ENCODE peak calls at places on chromosome 19, in ten cellular contexts. U is fibroblast of pulmonary artery, V is ascending aorta, E is epithelial cell of esophagus, G is AG04450, I is kidney epithelial cell, N is AG10803, F is transverse colon, W is brain microvascular endothelial cell, J is left ventricle myocardium inferior. O is an unnamed sample.

GRCh38 chr19:19782783-19783182 is 38.8 kb downstream of the ZNF506 start:
- DNase-seq in V (no peak), U (no peak), J (no peak), N (no peak), E (no peak), F (no peak), I (no peak), W (no peak), G (no peak), O (no peak)

GRCh38 chr19:3981736-3982681 is 3.3 kb downstream of the EEF2 start:
- DNase-seq in J (no peak), F (no peak), V (no peak), W (no peak), I (no peak), U (no peak), N (no peak), E (no peak), G (no peak), O (no peak)

GRCh38 chr19:12913011-12913561 is 6.0 kb downstream of the SYCE2 start:
- DNase-seq in F (peak), U (peak), I (no peak), E (peak), G (peak), W (no peak), V (peak), N (peak), J (peak), O (no peak)

GRCh38 chr19:15291666-15292065 is 40.7 kb downstream of the BRD4 start:
- DNase-seq in E (peak), N (no peak), I (no peak), G (no peak), F (no peak), V (no peak), U (no peak), J (no peak), W (no peak), O (no peak)

GRCh38 chr19:3618144-3618810 is 8.3 kb downstream of the CACTIN start:
- DNase-seq in W (no peak), G (peak), J (peak), F (peak), I (no peak), N (peak), V (peak), E (peak), U (peak), O (no peak)

GRCh38 chr19:46383846-46384245 is 29.5 kb downstream of the CCDC8 start:
- DNase-seq in E (no peak), V (peak), F (no peak), G (no peak), W (no peak), J (no peak), N (no peak), I (no peak), U (no peak), O (no peak)

GRCh38 chr19:57633832-57634131 is 814 bp downstream of the ZNF211 start:
- DNase-seq in J (no peak), U (no peak), G (no peak), W (no peak), N (no peak), V (no peak), I (no peak), F (no peak), E (no peak), O (no peak)

GRCh38 chr19:55554749-55555152 is 9.4 kb upstream of the SBK3 start:
- DNase-seq in J (no peak), N (no peak), W (no peak), F (no peak), V (no peak), I (no peak), G (no peak), U (no peak), E (no peak), O (no peak)

GRCh38 chr19:22945560-22945959 is 57.4 kb downstream of the ZNF728 start:
- DNase-seq in G (no peak), N (peak), J (no peak), F (no peak), U (peak), W (no peak), E (peak), I (no peak), V (no peak), O (peak)

GRCh38 chr19:339262-339887 is 5.2 kb downstream of the MIER2 start:
- DNase-seq in V (no peak), U (no peak), G (no peak), N (no peak), E (no peak), F (no peak), J (no peak), W (peak), I (no peak), O (no peak)

GRCh38 chr19:7868326-7868670 is 5.9 kb downstream of the PRR36 start:
- DNase-seq in G (no peak), J (no peak), W (no peak), I (no peak), F (no peak), E (peak), U (no peak), N (no peak), V (no peak), O (no peak)

GRCh38 chr19:4577020-4577782 is 17.7 kb upstream of the SEMA6B start:
- DNase-seq in J (no peak), N (peak), W (no peak), E (peak), U (peak), F (no peak), V (no peak), G (no peak), I (no peak), O (no peak)

GRCh38 chr19:50475736-50476223 is 527 bp upstream of the EMC10 start:
- DNase-seq in F (no peak), N (no peak), V (no peak), W (no peak), G (no peak), E (no peak), U (no peak), J (no peak), I (no peak), O (no peak)

GRCh38 chr19:18780081-18780480 is 11.0 kb downstream of the COMP start:
- DNase-seq in J (no peak), F (no peak), N (no peak), E (no peak), G (no peak), I (no peak), W (no peak), U (no peak), V (no peak), O (no peak)

GRCh38 chr19:16371540-16371986 is 46.9 kb downstream of the KLF2 start:
- DNase-seq in J (peak), W (no peak), G (no peak), U (no peak), I (no peak), F (peak), E (no peak), V (no peak), N (no peak), O (no peak)

GRCh38 chr19:15701757-15702589 is 25.9 kb upstream of the OR10H2 start:
- DNase-seq in W (no peak), J (no peak), F (peak), V (no peak), E (peak), N (no peak), U (no peak), I (no peak), G (no peak), O (no peak)

GRCh38 chr19:13055213-13056051 is 47.2 kb downstream of the LYL1 start:
- DNase-seq in G (peak), V (peak), F (peak), I (no peak), E (peak), U (peak), N (peak), W (peak), J (peak), O (no peak)

GRCh38 chr19:52518646-52519045 is 8.8 kb upstream of the ZNF808 start:
- DNase-seq in N (no peak), V (no peak), G (no peak), W (no peak), U (no peak), I (no peak), E (no peak), J (no peak), F (no peak), O (no peak)

GRCh38 chr19:41795031-41795461 is 1.3 kb upstream of the CEACAM3 start:
- DNase-seq in F (peak), N (peak), E (peak), U (peak), V (no peak), G (no peak), I (no peak), J (no peak), W (peak), O (no peak)

GRCh38 chr19:42290523-42291436 is 11.2 kb upstream of the PRR19 start:
- DNase-seq in G (no peak), V (peak), N (no peak), W (no peak), F (no peak), E (no peak), J (no peak), I (no peak), U (no peak), O (no peak)

GRCh38 chr19:18483119-18483518 is 38.8 kb downstream of the ELL start:
- DNase-seq in U (no peak), F (no peak), E (no peak), W (no peak), G (no peak), J (no peak), V (no peak), N (no peak), I (no peak), O (no peak)

GRCh38 chr19:19256072-19256969 is 16.8 kb downstream of the TM6SF2 start:
- DNase-seq in E (peak), G (no peak), N (no peak), W (no peak), V (no peak), F (no peak), U (peak), I (no peak), J (no peak), O (no peak)

GRCh38 chr19:3324405-3324856 is 42.0 kb upstream of the NFIC start:
- DNase-seq in I (no peak), U (peak), J (peak), F (peak), N (no peak), W (peak), V (no peak), E (peak), G (no peak), O (no peak)

GRCh38 chr19:34213283-34213682 is 41.0 kb downstream of the LSM14A start:
- DNase-seq in U (no peak), E (no peak), N (no peak), W (no peak), F (no peak), J (no peak), I (no peak), V (no peak), G (no peak), O (no peak)

GRCh38 chr19:34962945-34963530 is 991 bp downstream of the ZNF792 start:
- DNase-seq in F (no peak), I (no peak), W (no peak), U (peak), G (no peak), N (no peak), E (no peak), V (no peak), J (no peak), O (no peak)

GRCh38 chr19:49549045-49549444 is 21.2 kb downstream of the RCN3 start:
- DNase-seq in F (peak), N (no peak), U (no peak), E (no peak), G (no peak), I (no peak), J (no peak), V (no peak), W (no peak), O (no peak)

GRCh38 chr19:4652075-4652474 is 12.8 kb downstream of the TNFAIP8L1 start:
- DNase-seq in V (no peak), N (no peak), U (no peak), E (no peak), W (no peak), F (no peak), I (no peak), J (no peak), G (no peak), O (no peak)

GRCh38 chr19:50252111-50252886 is 48.9 kb downstream of the MYH14 start:
- DNase-seq in I (no peak), N (no peak), G (no peak), J (no peak), W (peak), V (no peak), E (no peak), U (peak), F (peak), O (no peak)

DNA sequence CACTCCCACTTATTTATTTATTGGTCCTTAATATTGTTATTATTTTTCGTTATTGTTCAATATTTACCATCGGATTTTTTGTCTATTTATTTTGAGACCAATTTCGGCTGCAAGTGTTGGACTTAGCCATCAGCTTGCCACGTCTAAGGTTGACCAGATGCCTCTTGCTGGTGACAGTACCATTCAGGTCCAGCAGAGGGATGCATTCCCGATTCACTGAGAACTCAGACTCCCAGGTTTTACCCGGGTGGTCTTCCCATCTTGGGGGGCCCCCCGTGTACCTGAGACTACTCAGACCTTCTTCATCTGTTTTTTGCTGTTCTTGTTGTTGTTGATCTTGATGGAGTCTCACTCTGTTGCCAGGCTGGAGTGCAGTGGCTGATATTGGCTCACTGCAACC is 1435.2 kb downstream of the UQCRFS1 start:
- DNase-seq in V (no peak), J (no peak), E (no peak), F (no peak), N (no peak), W (no peak), I (no peak), G (no peak), U (no peak), O (no peak)
- TF ChIP-seq CTCF in V (no peak), J (peak), E (peak), F (no peak), N (no peak), W (peak), I (no peak), G (no peak), U (peak), O (peak)

GRCh38 chr19:31354316-31354715 is 5.1 kb upstream of the TSHZ3 start:
- DNase-seq in V (no peak), E (no peak), N (no peak), U (no peak), G (no peak), F (no peak), J (no peak), I (no peak), W (no peak), O (no peak)

GRCh38 chr19:31355330-31356289 is 6.4 kb upstream of the TSHZ3 start:
- DNase-seq in W (no peak), I (no peak), U (no peak), E (peak), N (no peak), V (no peak), F (no peak), G (no peak), J (no peak), O (no peak)

GRCh38 chr19:31354919-31355318 is 5.7 kb upstream of the TSHZ3 start:
- DNase-seq in F (no peak), W (no peak), G (no peak), E (no peak), V (no peak), U (no peak), N (no peak), I (no peak), J (no peak), O (no peak)

GRCh38 chr19:31357315-31357673 is 8.1 kb upstream of the TSHZ3 start:
- DNase-seq in J (no peak), N (no peak), E (no peak), I (no peak), W (no peak), V (no peak), G (no peak), F (no peak), U (no peak), O (no peak)

GRCh38 chr19:31356587-31357314 is 7.5 kb upstream of the TSHZ3 start:
- DNase-seq in N (no peak), E (peak), U (no peak), W (no peak), J (peak), G (no peak), F (peak), V (no peak), I (no peak), O (no peak)
- H3K4me3 ChIP-seq in N (no peak), E (no peak), U (no peak), W (no peak), J (peak), G (no peak), F (no peak), V (peak), I (no peak), O (no peak)

DNA sequence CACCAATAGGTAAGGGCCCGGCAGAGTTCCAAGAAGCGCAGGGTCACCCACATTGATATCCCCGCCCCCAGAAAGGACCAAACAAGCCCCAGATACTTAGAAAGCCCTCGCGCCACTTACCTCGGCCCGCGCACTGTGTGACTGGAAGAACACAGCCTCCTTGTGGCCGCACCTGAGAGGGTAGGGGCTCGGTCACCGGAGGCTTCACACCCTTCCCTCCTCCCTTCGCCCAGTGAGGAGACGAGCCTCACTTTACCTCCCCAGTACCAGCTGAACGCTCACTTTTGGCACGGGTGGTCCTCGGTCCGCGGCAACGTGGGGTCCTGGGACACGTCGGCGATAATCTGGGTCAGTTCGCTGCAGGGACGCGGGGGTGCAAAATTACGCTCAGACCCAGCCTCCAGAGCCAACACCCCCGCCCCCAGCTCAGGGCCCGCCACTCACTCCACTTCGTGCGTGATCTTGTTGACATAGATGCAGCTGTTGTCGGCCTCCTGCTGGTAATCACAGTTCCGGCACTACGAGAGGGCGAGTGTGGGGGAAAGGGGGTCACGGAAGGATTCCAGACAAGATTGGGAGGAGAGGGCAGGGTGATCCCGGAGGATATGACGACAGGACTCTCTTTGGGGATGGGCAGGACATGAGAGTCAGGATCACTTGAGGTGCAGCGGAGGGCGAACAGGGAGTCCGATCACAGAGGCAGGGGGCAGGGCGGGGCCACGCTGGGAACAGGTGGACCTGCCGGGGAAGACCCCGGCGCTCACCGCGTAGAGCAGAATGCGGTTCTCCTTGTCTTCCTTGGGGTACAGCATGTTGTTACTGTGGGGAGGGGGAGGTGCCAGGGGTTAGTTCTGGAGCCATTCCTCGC is 546 bp downstream of the POLR2I start:
- DNase-seq in W (peak), G (no peak), N (peak), U (peak), V (peak), I (no peak), E (peak), J (no peak), F (peak), O (no peak)
- TF ChIP-seq CTCF in W (peak), G (peak), N (peak), U (no peak), V (no peak), I (peak), E (peak), J (no peak), F (no peak), O (peak)

GRCh38 chr19:38195237-38195636 is 28.8 kb downstream of the DPF1 start:
- DNase-seq in G (no peak), N (no peak), U (no peak), V (no peak), F (no peak), W (no peak), J (no peak), I (no peak), E (no peak), O (no peak)
- H3K4me3 ChIP-seq in G (no peak), N (no peak), U (no peak), V (no peak), F (no peak), W (no peak), J (no peak), I (no peak), E (no peak), O (no peak)

GRCh38 chr19:2259331-2259730 is 3.1 kb upstream of the JSRP1 start:
- DNase-seq in E (peak), F (no peak), J (no peak), N (no peak), I (no peak), V (no peak), W (no peak), G (no peak), U (no peak), O (no peak)

GRCh38 chr19:2266183-2266993 is 10.2 kb upstream of the JSRP1 start:
- DNase-seq in E (peak), N (peak), W (peak), I (no peak), U (peak), F (peak), G (peak), V (peak), J (peak), O (no peak)

GRCh38 chr19:2260341-2260751 is 4.1 kb upstream of the JSRP1 start:
- DNase-seq in J (no peak), F (peak), E (peak), I (no peak), N (peak), G (no peak), W (no peak), U (no peak), V (no peak), O (no peak)

GRCh38 chr19:2255982-2256685 is at the start of gene JSRP1:
- DNase-seq in F (no peak), J (no peak), N (no peak), W (no peak), U (no peak), V (no peak), G (no peak), E (no peak), I (no peak), O (no peak)

DNA sequence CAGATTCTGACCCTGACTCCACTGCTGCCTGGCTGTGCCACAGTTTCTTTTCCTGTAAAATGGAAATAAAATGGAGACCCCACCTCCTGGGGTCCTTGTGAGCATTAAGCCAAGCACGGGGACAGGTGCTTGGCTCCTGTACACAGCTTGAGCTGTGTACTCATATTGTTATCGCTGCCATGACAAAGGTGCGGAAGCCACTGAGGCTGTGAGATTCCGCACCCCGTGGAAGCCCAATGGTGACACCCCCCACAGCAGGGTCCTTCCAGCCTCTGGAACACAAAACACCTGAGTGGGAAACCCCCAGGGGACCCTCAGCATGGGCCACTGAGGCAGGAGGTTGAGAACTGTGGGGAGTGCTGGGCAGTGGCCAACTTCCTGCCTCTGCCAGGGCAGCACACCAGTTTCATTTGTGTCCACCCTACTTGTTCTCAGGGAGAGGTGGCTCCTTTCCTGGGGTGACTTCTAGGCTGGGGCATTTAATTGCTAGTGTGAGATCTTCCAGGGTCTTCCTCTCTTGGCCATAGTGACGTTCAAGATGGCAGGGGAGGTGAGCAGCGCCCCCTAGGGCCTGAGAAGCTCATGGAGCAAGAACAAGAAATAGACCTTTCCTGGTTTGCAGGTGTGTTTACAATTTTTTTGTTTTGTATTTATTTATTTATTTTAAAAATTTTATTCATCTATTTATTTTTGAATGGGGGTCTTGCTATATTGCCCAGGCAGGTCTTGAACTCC is 5.4 kb upstream of the JSRP1 start:
- DNase-seq in N (no peak), V (no peak), U (peak), F (peak), G (no peak), E (peak), W (no peak), I (no peak), J (no peak), O (no peak)
- TF ChIP-seq CTCF in N (peak), V (no peak), U (peak), F (peak), G (peak), E (peak), W (peak), I (peak), J (peak), O (peak)

GRCh38 chr19:38316477-38317067 is 825 bp upstream of the YIF1B start:
- DNase-seq in E (no peak), N (no peak), V (no peak), G (no peak), U (no peak), J (no peak), I (no peak), W (no peak), F (no peak), O (no peak)
- H3K4me3 ChIP-seq in E (peak), N (peak), V (peak), G (peak), U (peak), J (peak), I (peak), W (peak), F (peak), O (peak)